ENCODE peak calls at places on chromosome 14, in seven cellular contexts. One of them, this sample, is unnamed. For H3K27me3, H3K4me1 and H3K36me3, the result is how much of the 10 kb centered on the place peaks cover.

GRCh38 chr14:91159182-91159581 is 45.3 kb downstream of the DGLUCY start:
- DNase-seq in sigmoid colon: no peak
- DNase-seq in transverse colon: no peak
- DNase-seq in CD4-positive, alpha-beta memory T cell: no peak
- DNase-seq in IMR-90: no peak
- DNase-seq in lung: peak
- DNase-seq in CD8-positive, alpha-beta memory T cell: no peak
- DNase-seq in this sample: no peak

GRCh38 chr14:64507376-64508156 is 3.0 kb downstream of the ZBTB1 start:
- DNase-seq in sigmoid colon: no peak
- DNase-seq in transverse colon: no peak
- DNase-seq in CD4-positive, alpha-beta memory T cell: no peak
- DNase-seq in IMR-90: peak
- DNase-seq in lung: no peak
- DNase-seq in CD8-positive, alpha-beta memory T cell: no peak
- DNase-seq in this sample: no peak

GRCh38 chr14:68675233-68675577 is 117.7 kb downstream of the ZFP36L1 start:
- DNase-seq in sigmoid colon: peak
- DNase-seq in transverse colon: no peak
- DNase-seq in CD4-positive, alpha-beta memory T cell: no peak
- DNase-seq in IMR-90: peak
- DNase-seq in lung: no peak
- DNase-seq in CD8-positive, alpha-beta memory T cell: no peak
- DNase-seq in this sample: no peak

GRCh38 chr14:105475269-105475915 is 771 bp downstream of the CRIP2 start:
- DNase-seq in sigmoid colon: no peak
- DNase-seq in transverse colon: no peak
- DNase-seq in CD4-positive, alpha-beta memory T cell: no peak
- DNase-seq in IMR-90: peak
- DNase-seq in lung: no peak
- DNase-seq in CD8-positive, alpha-beta memory T cell: no peak
- DNase-seq in this sample: no peak

GRCh38 chr14:60485057-60485599 is 735 bp downstream of the C14orf39 start:
- DNase-seq in sigmoid colon: no peak
- DNase-seq in transverse colon: no peak
- DNase-seq in CD4-positive, alpha-beta memory T cell: no peak
- DNase-seq in IMR-90: no peak
- DNase-seq in lung: no peak
- DNase-seq in CD8-positive, alpha-beta memory T cell: no peak
- DNase-seq in this sample: no peak

GRCh38 chr14:61416587-61416986 is 95.2 kb downstream of the PRKCH start:
- DNase-seq in sigmoid colon: no peak
- DNase-seq in transverse colon: no peak
- DNase-seq in CD4-positive, alpha-beta memory T cell: no peak
- DNase-seq in IMR-90: no peak
- DNase-seq in lung: no peak
- DNase-seq in CD8-positive, alpha-beta memory T cell: peak
- DNase-seq in this sample: no peak

GRCh38 chr14:76761849-76762616 is 765 bp downstream of the VASH1 start:
- DNase-seq in sigmoid colon: no peak
- DNase-seq in transverse colon: no peak
- DNase-seq in CD4-positive, alpha-beta memory T cell: no peak
- DNase-seq in IMR-90: no peak
- DNase-seq in lung: peak
- DNase-seq in CD8-positive, alpha-beta memory T cell: no peak
- DNase-seq in this sample: no peak

GRCh38 chr14:88323520-88324199 is 591 bp upstream of the KCNK10 start:
- DNase-seq in sigmoid colon: no peak
- DNase-seq in transverse colon: no peak
- DNase-seq in CD4-positive, alpha-beta memory T cell: no peak
- DNase-seq in IMR-90: peak
- DNase-seq in lung: no peak
- DNase-seq in CD8-positive, alpha-beta memory T cell: no peak
- DNase-seq in this sample: no peak

GRCh38 chr14:65179918-65180724 is 77.8 kb upstream of the MAX start:
- DNase-seq in sigmoid colon: peak
- DNase-seq in transverse colon: peak
- DNase-seq in CD4-positive, alpha-beta memory T cell: no peak
- DNase-seq in IMR-90: peak
- DNase-seq in lung: no peak
- DNase-seq in CD8-positive, alpha-beta memory T cell: no peak
- DNase-seq in this sample: peak

GRCh38 chr14:99271951-99272668 is at the start of gene BCL11B:
- DNase-seq in sigmoid colon: no peak
- DNase-seq in transverse colon: peak
- DNase-seq in CD4-positive, alpha-beta memory T cell: peak
- DNase-seq in IMR-90: peak
- DNase-seq in lung: peak
- DNase-seq in CD8-positive, alpha-beta memory T cell: peak
- DNase-seq in this sample: peak
- H3K27me3 ChIP-seq in sigmoid colon: half or more
- H3K27me3 ChIP-seq in transverse colon: half or more
- H3K27me3 ChIP-seq in CD4-positive, alpha-beta memory T cell: under half
- H3K27me3 ChIP-seq in IMR-90: half or more
- H3K27me3 ChIP-seq in lung: under half
- H3K27me3 ChIP-seq in CD8-positive, alpha-beta memory T cell: under half
- H3K27me3 ChIP-seq in this sample: under half

GRCh38 chr14:21092147-21093011 is 6.1 kb downstream of the ZNF219 start:
- DNase-seq in sigmoid colon: peak
- DNase-seq in transverse colon: peak
- DNase-seq in CD4-positive, alpha-beta memory T cell: peak
- DNase-seq in IMR-90: peak
- DNase-seq in lung: peak
- DNase-seq in CD8-positive, alpha-beta memory T cell: peak
- DNase-seq in this sample: peak
- H3K4me1 ChIP-seq in sigmoid colon: under half
- H3K4me1 ChIP-seq in transverse colon: under half
- H3K4me1 ChIP-seq in CD4-positive, alpha-beta memory T cell: under half
- H3K4me1 ChIP-seq in IMR-90: under half
- H3K4me1 ChIP-seq in lung: under half
- H3K4me1 ChIP-seq in CD8-positive, alpha-beta memory T cell: under half
- H3K4me1 ChIP-seq in this sample: under half

GRCh38 chr14:55066223-55066622 is 14.8 kb downstream of the MAPK1IP1L start:
- DNase-seq in sigmoid colon: no peak
- DNase-seq in transverse colon: no peak
- DNase-seq in CD4-positive, alpha-beta memory T cell: no peak
- DNase-seq in IMR-90: no peak
- DNase-seq in lung: no peak
- DNase-seq in CD8-positive, alpha-beta memory T cell: no peak
- DNase-seq in this sample: no peak
- H3K36me3 ChIP-seq in sigmoid colon: under half
- H3K36me3 ChIP-seq in transverse colon: under half
- H3K36me3 ChIP-seq in CD4-positive, alpha-beta memory T cell: under half
- H3K36me3 ChIP-seq in IMR-90: under half
- H3K36me3 ChIP-seq in lung: under half
- H3K36me3 ChIP-seq in CD8-positive, alpha-beta memory T cell: under half
- H3K36me3 ChIP-seq in this sample: under half

GRCh38 chr14:100156776-100157175 is 2.7 kb downstream of the DEGS2 start:
- DNase-seq in sigmoid colon: no peak
- DNase-seq in transverse colon: no peak
- DNase-seq in CD4-positive, alpha-beta memory T cell: no peak
- DNase-seq in IMR-90: no peak
- DNase-seq in lung: no peak
- DNase-seq in CD8-positive, alpha-beta memory T cell: no peak
- DNase-seq in this sample: peak

GRCh38 chr14:100160534-100160916 is 1.1 kb upstream of the DEGS2 start:
- DNase-seq in sigmoid colon: no peak
- DNase-seq in transverse colon: no peak
- DNase-seq in CD4-positive, alpha-beta memory T cell: no peak
- DNase-seq in IMR-90: no peak
- DNase-seq in lung: no peak
- DNase-seq in CD8-positive, alpha-beta memory T cell: no peak
- DNase-seq in this sample: no peak

GRCh38 chr14:100159107-100159864 is at the start of gene DEGS2:
- DNase-seq in sigmoid colon: no peak
- DNase-seq in transverse colon: peak
- DNase-seq in CD4-positive, alpha-beta memory T cell: no peak
- DNase-seq in IMR-90: no peak
- DNase-seq in lung: peak
- DNase-seq in CD8-positive, alpha-beta memory T cell: peak
- DNase-seq in this sample: peak

GRCh38 chr14:100158566-100159106 is 809 bp downstream of the DEGS2 start:
- DNase-seq in sigmoid colon: no peak
- DNase-seq in transverse colon: no peak
- DNase-seq in CD4-positive, alpha-beta memory T cell: no peak
- DNase-seq in IMR-90: no peak
- DNase-seq in lung: no peak
- DNase-seq in CD8-positive, alpha-beta memory T cell: no peak
- DNase-seq in this sample: peak

DNA sequence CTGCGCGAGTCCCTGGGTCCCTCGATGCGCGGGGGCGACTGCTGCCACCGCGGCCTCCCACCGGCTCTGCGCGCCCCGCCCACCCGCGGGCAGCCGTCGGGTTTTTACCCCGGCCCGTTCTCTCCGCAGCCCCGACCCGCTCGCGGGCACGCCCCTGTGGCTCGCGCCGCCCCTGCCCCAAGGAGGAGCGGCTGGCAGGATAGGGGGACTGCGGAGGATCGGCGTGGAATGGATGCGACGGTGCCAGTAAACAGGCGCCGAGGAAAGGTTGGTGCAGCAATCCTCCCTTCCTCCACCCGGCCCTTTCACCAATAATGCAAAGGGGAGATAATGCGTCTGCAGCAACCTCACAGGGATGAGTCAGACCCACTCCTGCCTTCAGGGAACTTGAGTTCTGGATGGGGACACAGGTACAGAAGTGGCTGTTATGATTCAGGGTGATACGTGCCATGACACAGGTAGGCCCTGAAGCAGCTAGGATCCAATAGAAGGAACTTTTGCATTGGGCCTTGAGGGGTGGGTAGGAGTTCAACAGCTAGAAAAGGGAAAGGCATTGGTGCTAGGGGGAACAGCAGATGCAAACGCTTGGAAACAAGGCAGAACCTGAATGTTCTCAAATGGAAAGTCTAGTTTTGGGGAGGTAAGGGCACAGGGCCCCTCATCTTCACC is 554 bp upstream of the DEGS2 start:
- DNase-seq in sigmoid colon: no peak
- DNase-seq in transverse colon: no peak
- DNase-seq in CD4-positive, alpha-beta memory T cell: no peak
- DNase-seq in IMR-90: no peak
- DNase-seq in lung: no peak
- DNase-seq in CD8-positive, alpha-beta memory T cell: no peak
- DNase-seq in this sample: no peak
- H3K27me3 ChIP-seq in sigmoid colon: under half
- H3K27me3 ChIP-seq in transverse colon: under half
- H3K27me3 ChIP-seq in CD4-positive, alpha-beta memory T cell: under half
- H3K27me3 ChIP-seq in IMR-90: half or more
- H3K27me3 ChIP-seq in lung: under half
- H3K27me3 ChIP-seq in CD8-positive, alpha-beta memory T cell: under half
- H3K27me3 ChIP-seq in this sample: under half

DNA sequence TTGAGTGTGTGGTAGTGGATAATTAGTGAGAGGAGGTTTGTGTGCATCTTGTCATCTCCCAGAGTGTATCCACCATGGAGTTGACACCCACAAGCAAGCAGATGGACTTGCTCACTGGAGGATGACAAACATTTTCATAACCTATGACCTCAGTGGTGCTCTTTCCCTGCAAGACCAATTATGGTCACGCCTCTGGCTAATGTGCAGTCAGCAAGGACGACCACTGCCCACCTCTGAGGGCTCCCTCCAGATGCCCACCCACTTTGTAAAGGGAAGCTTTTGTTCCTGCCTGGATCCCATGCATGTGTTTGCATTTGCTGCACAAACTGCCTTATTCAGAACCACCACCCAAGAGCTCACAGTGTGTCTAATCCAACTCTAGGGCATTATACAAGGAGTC is 982.8 kb downstream of the TMEM121 start:
- DNase-seq in sigmoid colon: no peak
- DNase-seq in transverse colon: no peak
- DNase-seq in CD4-positive, alpha-beta memory T cell: no peak
- DNase-seq in IMR-90: no peak
- DNase-seq in lung: no peak
- DNase-seq in CD8-positive, alpha-beta memory T cell: no peak
- DNase-seq in this sample: no peak
- H3K4me1 ChIP-seq in sigmoid colon: under half
- H3K4me1 ChIP-seq in transverse colon: under half
- H3K4me1 ChIP-seq in CD4-positive, alpha-beta memory T cell: half or more
- H3K4me1 ChIP-seq in IMR-90: under half
- H3K4me1 ChIP-seq in lung: under half
- H3K4me1 ChIP-seq in CD8-positive, alpha-beta memory T cell: half or more
- H3K4me1 ChIP-seq in this sample: under half

DNA sequence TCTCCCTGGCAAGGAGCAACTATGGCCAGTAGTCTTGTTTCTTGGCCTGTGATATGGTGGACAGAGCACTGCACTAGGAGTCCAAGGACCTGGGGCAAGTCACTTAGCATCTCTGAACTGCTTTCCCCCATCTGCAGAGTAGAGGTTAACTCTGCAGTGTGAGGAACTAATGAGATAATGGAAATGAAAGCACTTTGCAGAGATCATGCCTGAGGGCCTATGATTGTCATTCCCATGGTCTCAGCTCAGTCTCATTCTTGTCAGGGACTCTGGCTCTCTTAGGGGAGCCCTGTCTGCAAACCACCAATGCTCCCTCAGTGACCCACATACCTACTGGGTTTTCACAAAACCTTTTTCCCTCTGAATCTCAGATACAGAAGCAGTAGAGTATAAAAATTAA is 6.5 kb upstream of the PNMA1 start:
- DNase-seq in sigmoid colon: no peak
- DNase-seq in transverse colon: no peak
- DNase-seq in CD4-positive, alpha-beta memory T cell: no peak
- DNase-seq in IMR-90: no peak
- DNase-seq in lung: no peak
- DNase-seq in CD8-positive, alpha-beta memory T cell: no peak
- DNase-seq in this sample: no peak
- H3K36me3 ChIP-seq in sigmoid colon: under half
- H3K36me3 ChIP-seq in transverse colon: under half
- H3K36me3 ChIP-seq in CD4-positive, alpha-beta memory T cell: half or more
- H3K36me3 ChIP-seq in IMR-90: half or more
- H3K36me3 ChIP-seq in lung: half or more
- H3K36me3 ChIP-seq in CD8-positive, alpha-beta memory T cell: half or more
- H3K36me3 ChIP-seq in this sample: under half

DNA sequence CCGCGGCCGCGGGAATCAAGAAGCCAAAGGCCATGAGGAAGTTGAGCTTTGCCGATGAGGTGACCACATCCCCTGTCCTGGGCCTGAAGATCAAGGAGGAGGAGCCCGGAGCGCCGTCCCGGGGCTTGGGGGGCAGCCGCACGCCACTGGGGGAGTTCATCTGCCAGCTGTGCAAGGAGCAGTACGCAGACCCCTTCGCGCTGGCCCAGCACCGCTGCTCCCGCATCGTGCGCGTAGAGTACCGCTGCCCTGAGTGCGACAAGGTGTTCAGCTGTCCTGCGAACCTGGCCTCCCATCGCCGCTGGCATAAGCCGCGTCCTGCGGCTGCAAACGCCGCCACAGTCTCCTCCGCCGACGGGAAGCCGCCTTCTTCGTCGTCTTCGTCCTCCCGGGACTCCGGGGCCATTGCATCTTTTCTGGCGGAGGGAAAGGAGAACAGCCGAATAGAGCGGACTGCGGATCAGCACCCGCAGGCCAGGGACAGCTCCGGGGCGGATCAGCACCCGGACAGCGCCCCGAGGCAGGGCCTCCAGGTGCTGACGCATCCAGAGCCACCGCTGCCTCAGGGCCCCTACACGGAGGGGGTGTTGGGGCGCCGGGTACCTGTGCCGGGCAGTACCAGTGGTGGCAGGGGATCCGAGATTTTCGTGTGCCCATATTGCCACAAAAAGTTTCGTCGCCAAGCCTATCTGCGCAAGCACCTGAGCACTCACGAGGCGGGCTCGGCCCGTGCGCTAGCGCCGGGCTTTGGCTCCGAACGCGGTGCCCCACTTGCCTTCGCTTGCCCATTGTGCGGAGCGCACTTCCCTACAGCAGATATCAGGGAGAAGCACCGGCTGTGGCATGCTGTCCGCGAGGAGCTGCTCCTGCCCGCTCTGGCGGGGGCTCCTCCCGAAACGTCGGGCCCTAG is 1.2 kb downstream of the INSM2 start:
- DNase-seq in sigmoid colon: peak
- DNase-seq in transverse colon: peak
- DNase-seq in CD4-positive, alpha-beta memory T cell: peak
- DNase-seq in IMR-90: peak
- DNase-seq in lung: peak
- DNase-seq in CD8-positive, alpha-beta memory T cell: peak
- DNase-seq in this sample: no peak
- H3K27me3 ChIP-seq in sigmoid colon: under half
- H3K27me3 ChIP-seq in transverse colon: half or more
- H3K27me3 ChIP-seq in CD4-positive, alpha-beta memory T cell: under half
- H3K27me3 ChIP-seq in IMR-90: under half
- H3K27me3 ChIP-seq in lung: under half
- H3K27me3 ChIP-seq in CD8-positive, alpha-beta memory T cell: under half
- H3K27me3 ChIP-seq in this sample: under half